ENCODE peak calls at places on chromosomes 4 and X, in seven cellular contexts. B is type B pancreatic cell; A is central memory CD8-positive, alpha-beta T cell; D is immature natural killer cell; G is hypothalamus; R is activated CD4-positive, CD25-positive, alpha-beta regulatory T cell; T is GM12864. E is an unnamed sample.

GRCh38 chr4:22498866-22499265 is 17.0 kb downstream of the ADGRA3 start:
- DNase-seq in B (no peak), A (no peak), D (no peak), G (no peak), R (no peak), T (no peak), E (no peak)

GRCh38 chrX:1196436-1196835 is 16.0 kb downstream of the CRLF2 start:
- DNase-seq in B (peak), A (no peak), D (no peak), G (no peak), R (no peak), T (no peak), E (no peak)

GRCh38 chr4:128322986-128323385 is 35.4 kb upstream of the PGRMC2 start:
- DNase-seq in B (no peak), A (no peak), D (no peak), G (no peak), R (no peak), T (no peak), E (no peak)

GRCh38 chrX:14039344-14039743 is 9.7 kb upstream of the GEMIN8 start:
- DNase-seq in B (no peak), A (peak), D (peak), G (no peak), R (peak), T (no peak), E (peak)

GRCh38 chr4:57065730-57066482 is 44.3 kb downstream of the IGFBP7 start:
- DNase-seq in B (no peak), A (no peak), D (no peak), G (no peak), R (no peak), T (no peak), E (no peak)

GRCh38 chrX:139967300-139967699 is 2.0 kb upstream of the CXorf66 start:
- DNase-seq in B (no peak), A (no peak), D (no peak), G (no peak), R (no peak), T (no peak), E (no peak)

GRCh38 chr4:13527983-13528822 is 16.1 kb downstream of the NKX3-2 start:
- DNase-seq in B (no peak), A (no peak), D (peak), G (no peak), R (no peak), T (peak), E (peak)

GRCh38 chrX:83511208-83511607 is 3.1 kb downstream of the POU3F4 start:
- DNase-seq in B (no peak), A (no peak), D (no peak), G (no peak), R (no peak), T (no peak), E (no peak)

GRCh38 chrX:10156199-10157031 is at the start of gene CLCN4:
- DNase-seq in B (no peak), A (no peak), D (no peak), G (peak), R (no peak), T (no peak), E (peak)

GRCh38 chr4:38503689-38504395 is 160.2 kb upstream of the KLF3 start:
- DNase-seq in B (no peak), A (no peak), D (no peak), G (no peak), R (no peak), T (peak), E (no peak)

GRCh38 chrX:53639257-53639656 is 47.3 kb downstream of the HUWE1 start:
- DNase-seq in B (no peak), A (no peak), D (no peak), G (no peak), R (no peak), T (no peak), E (no peak)

GRCh38 chrX:115138040-115138439 is 51.2 kb upstream of the RBMXL3 start:
- DNase-seq in B (no peak), A (no peak), D (no peak), G (no peak), R (no peak), T (no peak), E (no peak)

GRCh38 chrX:151871244-151871643 is 41.4 kb upstream of the MAGEA4 start:
- DNase-seq in B (no peak), A (no peak), D (no peak), G (no peak), R (no peak), T (no peak), E (peak)

GRCh38 chr4:38621004-38621684 is 42.9 kb upstream of the KLF3 start:
- DNase-seq in B (no peak), A (no peak), D (no peak), G (no peak), R (no peak), T (no peak), E (no peak)

GRCh38 chr4:8439914-8440490 is 521 bp downstream of the ACOX3 start:
- DNase-seq in B (no peak), A (no peak), D (no peak), G (no peak), R (no peak), T (no peak), E (no peak)

GRCh38 chr4:64718091-64718490 is 308.8 kb upstream of the TECRL start:
- DNase-seq in B (no peak), A (no peak), D (no peak), G (no peak), R (no peak), T (no peak), E (no peak)

GRCh38 chr4:30863031-30863430 is 142.9 kb downstream of the PCDH7 start:
- DNase-seq in B (no peak), A (no peak), D (no peak), G (no peak), R (no peak), T (no peak), E (no peak)

GRCh38 chrX:45632506-45632905 is 431.8 kb upstream of the DIPK2B start:
- DNase-seq in B (no peak), A (no peak), D (no peak), G (no peak), R (no peak), T (no peak), E (no peak)

GRCh38 chr4:129526812-129527211 is 430.9 kb downstream of the C4orf33 start:
- DNase-seq in B (no peak), A (no peak), D (no peak), G (no peak), R (no peak), T (no peak), E (no peak)

GRCh38 chr4:185796176-185796575 is 15.8 kb downstream of the SORBS2 start:
- DNase-seq in B (no peak), A (no peak), D (no peak), G (no peak), R (no peak), T (no peak), E (no peak)

GRCh38 chrX:20066968-20067708 is 49.6 kb downstream of the MAP7D2 start:
- DNase-seq in B (no peak), A (no peak), D (peak), G (no peak), R (no peak), T (no peak), E (peak)

GRCh38 chr4:69057620-69058409 is 38.5 kb upstream of the UGT2B7 start:
- DNase-seq in B (no peak), A (no peak), D (no peak), G (peak), R (no peak), T (no peak), E (no peak)

GRCh38 chr4:6595897-6596537 is 21.0 kb downstream of the MAN2B2 start:
- DNase-seq in B (no peak), A (no peak), D (no peak), G (no peak), R (no peak), T (no peak), E (no peak)

E was measured in hepatic stellate cell.